ENCODE peak calls at places on chromosomes 13 and 19, in six cellular contexts. Z, N, D, E, W and H are unnamed samples.

GRCh38 chr19:29561601-29562000 is 35.8 kb downstream of the VSTM2B start:
- DNase-seq in Z (no peak), N (no peak), D (no peak), E (no peak), W (no peak), H (no peak)

GRCh38 chr19:56098731-56099577 is 22.1 kb downstream of the ZNF787 start:
- DNase-seq in Z (no peak), N (no peak), D (peak; percentile 34), E (no peak), W (no peak), H (no peak)

GRCh38 chr13:49608932-49609331 is 19.4 kb upstream of the ARL11 start:
- DNase-seq in Z (no peak), N (no peak), D (no peak), E (no peak), W (no peak), H (no peak)

GRCh38 chr19:2469102-2469914 is 6.6 kb upstream of the GADD45B start:
- DNase-seq in Z (no peak), N (no peak), D (no peak), E (peak; percentile 64), W (no peak), H (no peak)

GRCh38 chr19:48487944-48488343 is 18.8 kb downstream of the CYTH2 start:
- DNase-seq in Z (no peak), N (peak; percentile 71), D (no peak), E (peak; percentile 92), W (no peak), H (peak; percentile 68)

GRCh38 chr13:73248711-73249580 is 190.1 kb downstream of the KLF5 start:
- DNase-seq in Z (no peak), N (no peak), D (no peak), E (peak; percentile 92), W (no peak), H (no peak)

GRCh38 chr13:47218611-47219010 is 321.8 kb upstream of the HTR2A start:
- DNase-seq in Z (no peak), N (no peak), D (no peak), E (peak; percentile 49), W (no peak), H (no peak)

GRCh38 chr13:29994911-29995601 is 144.6 kb upstream of the UBL3 start:
- DNase-seq in Z (no peak), N (no peak), D (no peak), E (no peak), W (no peak), H (no peak)

GRCh38 chr13:111893607-111894443 is 173.1 kb upstream of the SOX1 start:
- DNase-seq in Z (no peak), N (peak; percentile 39), D (no peak), E (no peak), W (no peak), H (no peak)